ENCODE peak calls at places on chromosomes 13 and 19, in seven cellular contexts. I, V, N, H, E, X and S are unnamed samples.

GRCh38 chr13:39148513-39148961 is 110.3 kb downstream of the NHLRC3 start:
- DNase-seq in E (no peak), H (no peak), N (no peak), V (peak), I (no peak), X (no peak), S (peak)

GRCh38 chr13:40389081-40389641 is 277.3 kb downstream of the FOXO1 start:
- DNase-seq in H (no peak), V (no peak), I (no peak), E (no peak), X (no peak), N (no peak), S (peak)

GRCh38 chr19:45935267-45935666 is 20.7 kb upstream of the NANOS2 start:
- DNase-seq in V (peak), E (peak), X (no peak), I (no peak), H (no peak), N (no peak), S (no peak)

GRCh38 chr19:48632692-48633147 is 4.5 kb downstream of the DBP start:
- DNase-seq in N (no peak), I (no peak), X (no peak), E (no peak), V (no peak), H (no peak), S (no peak)

GRCh38 chr13:33280923-33281322 is 4.6 kb downstream of the STARD13 start:
- DNase-seq in E (no peak), I (no peak), N (no peak), V (no peak), X (no peak), H (no peak), S (no peak)

GRCh38 chr13:50713849-50714248 is 129.6 kb downstream of the DLEU7 start:
- DNase-seq in N (peak), E (no peak), I (no peak), V (no peak), X (peak), H (no peak), S (peak)

GRCh38 chr19:10206226-10206873 is 11.6 kb upstream of the DNMT1 start:
- DNase-seq in V (no peak), E (no peak), H (no peak), I (no peak), N (no peak), X (no peak), S (no peak)

GRCh38 chr19:13163609-13164364 is 13.6 kb downstream of the IER2 start:
- DNase-seq in V (no peak), X (no peak), I (no peak), N (peak), H (peak), E (peak), S (peak)